ENCODE peak calls at places on chromosome 15, in five cellular contexts. One of them, this sample, is unnamed.

GRCh38 chr15:37034392-37034791 is 66.0 kb downstream of the MEIS2 start:
- DNase-seq in stimulated activated CD8-positive, alpha-beta memory T cell treated with anti-CD3 and anti-CD28 coated beads, Interleukin-7, amount 100 ng/mL, for 1 hour: no peak
- DNase-seq in HEK293T: no peak
- DNase-seq in heart left ventricle: no peak
- DNase-seq in activated naive CD8-positive, alpha-beta T cell treated with anti-CD3 and anti-CD28 coated beads, Interleukin-2, amount 10 ng/mL, durations not matched to agents 7 days and 5 days: no peak
- DNase-seq in this sample: no peak

GRCh38 chr15:24761704-24762302 is 86.2 kb downstream of the NPAP1 start:
- DNase-seq in stimulated activated CD8-positive, alpha-beta memory T cell treated with anti-CD3 and anti-CD28 coated beads, Interleukin-7, amount 100 ng/mL, for 1 hour: no peak
- DNase-seq in HEK293T: no peak
- DNase-seq in heart left ventricle: no peak
- DNase-seq in activated naive CD8-positive, alpha-beta T cell treated with anti-CD3 and anti-CD28 coated beads, Interleukin-2, amount 10 ng/mL, durations not matched to agents 7 days and 5 days: no peak
- DNase-seq in this sample: no peak

GRCh38 chr15:45495588-45495987 is 27.0 kb downstream of the SLC30A4 start:
- DNase-seq in stimulated activated CD8-positive, alpha-beta memory T cell treated with anti-CD3 and anti-CD28 coated beads, Interleukin-7, amount 100 ng/mL, for 1 hour: no peak
- DNase-seq in HEK293T: no peak
- DNase-seq in heart left ventricle: no peak
- DNase-seq in activated naive CD8-positive, alpha-beta T cell treated with anti-CD3 and anti-CD28 coated beads, Interleukin-2, amount 10 ng/mL, durations not matched to agents 7 days and 5 days: no peak
- DNase-seq in this sample: no peak

GRCh38 chr15:82108489-82109078 is 62.8 kb upstream of the MEX3B start:
- DNase-seq in stimulated activated CD8-positive, alpha-beta memory T cell treated with anti-CD3 and anti-CD28 coated beads, Interleukin-7, amount 100 ng/mL, for 1 hour: peak
- DNase-seq in HEK293T: peak
- DNase-seq in heart left ventricle: peak
- DNase-seq in activated naive CD8-positive, alpha-beta T cell treated with anti-CD3 and anti-CD28 coated beads, Interleukin-2, amount 10 ng/mL, durations not matched to agents 7 days and 5 days: peak
- DNase-seq in this sample: peak

GRCh38 chr15:80415331-80415730 is 11.1 kb downstream of the ARNT2 start:
- DNase-seq in stimulated activated CD8-positive, alpha-beta memory T cell treated with anti-CD3 and anti-CD28 coated beads, Interleukin-7, amount 100 ng/mL, for 1 hour: no peak
- DNase-seq in HEK293T: no peak
- DNase-seq in heart left ventricle: no peak
- DNase-seq in activated naive CD8-positive, alpha-beta T cell treated with anti-CD3 and anti-CD28 coated beads, Interleukin-2, amount 10 ng/mL, durations not matched to agents 7 days and 5 days: no peak
- DNase-seq in this sample: no peak

GRCh38 chr15:38533926-38534325 is 30.7 kb downstream of the RASGRP1 start:
- DNase-seq in stimulated activated CD8-positive, alpha-beta memory T cell treated with anti-CD3 and anti-CD28 coated beads, Interleukin-7, amount 100 ng/mL, for 1 hour: no peak
- DNase-seq in HEK293T: no peak
- DNase-seq in heart left ventricle: no peak
- DNase-seq in activated naive CD8-positive, alpha-beta T cell treated with anti-CD3 and anti-CD28 coated beads, Interleukin-2, amount 10 ng/mL, durations not matched to agents 7 days and 5 days: no peak
- DNase-seq in this sample: no peak

GRCh38 chr15:26891448-26891881 is 24.6 kb downstream of the GABRA5 start:
- DNase-seq in stimulated activated CD8-positive, alpha-beta memory T cell treated with anti-CD3 and anti-CD28 coated beads, Interleukin-7, amount 100 ng/mL, for 1 hour: no peak
- DNase-seq in HEK293T: peak
- DNase-seq in heart left ventricle: peak
- DNase-seq in activated naive CD8-positive, alpha-beta T cell treated with anti-CD3 and anti-CD28 coated beads, Interleukin-2, amount 10 ng/mL, durations not matched to agents 7 days and 5 days: peak
- DNase-seq in this sample: peak

GRCh38 chr15:33008284-33009011 is 186.1 kb downstream of the FMN1 start:
- DNase-seq in stimulated activated CD8-positive, alpha-beta memory T cell treated with anti-CD3 and anti-CD28 coated beads, Interleukin-7, amount 100 ng/mL, for 1 hour: no peak
- DNase-seq in HEK293T: no peak
- DNase-seq in heart left ventricle: no peak
- DNase-seq in activated naive CD8-positive, alpha-beta T cell treated with anti-CD3 and anti-CD28 coated beads, Interleukin-2, amount 10 ng/mL, durations not matched to agents 7 days and 5 days: no peak
- DNase-seq in this sample: no peak

GRCh38 chr15:40050788-40051615 is 12.0 kb upstream of the SRP14 start:
- DNase-seq in stimulated activated CD8-positive, alpha-beta memory T cell treated with anti-CD3 and anti-CD28 coated beads, Interleukin-7, amount 100 ng/mL, for 1 hour: no peak
- DNase-seq in HEK293T: no peak
- DNase-seq in heart left ventricle: peak
- DNase-seq in activated naive CD8-positive, alpha-beta T cell treated with anti-CD3 and anti-CD28 coated beads, Interleukin-2, amount 10 ng/mL, durations not matched to agents 7 days and 5 days: no peak
- DNase-seq in this sample: peak

GRCh38 chr15:100131321-100132224 is 210.2 kb downstream of the ADAMTS17 start:
- DNase-seq in stimulated activated CD8-positive, alpha-beta memory T cell treated with anti-CD3 and anti-CD28 coated beads, Interleukin-7, amount 100 ng/mL, for 1 hour: no peak
- DNase-seq in HEK293T: no peak
- DNase-seq in heart left ventricle: peak
- DNase-seq in activated naive CD8-positive, alpha-beta T cell treated with anti-CD3 and anti-CD28 coated beads, Interleukin-2, amount 10 ng/mL, durations not matched to agents 7 days and 5 days: peak
- DNase-seq in this sample: no peak

GRCh38 chr15:64934023-64934422 is 22.3 kb downstream of the ANKDD1A start:
- DNase-seq in stimulated activated CD8-positive, alpha-beta memory T cell treated with anti-CD3 and anti-CD28 coated beads, Interleukin-7, amount 100 ng/mL, for 1 hour: no peak
- DNase-seq in HEK293T: no peak
- DNase-seq in heart left ventricle: no peak
- DNase-seq in activated naive CD8-positive, alpha-beta T cell treated with anti-CD3 and anti-CD28 coated beads, Interleukin-2, amount 10 ng/mL, durations not matched to agents 7 days and 5 days: no peak
- DNase-seq in this sample: no peak

GRCh38 chr15:75069301-75069925 is 46.0 kb downstream of the PPCDC start:
- DNase-seq in stimulated activated CD8-positive, alpha-beta memory T cell treated with anti-CD3 and anti-CD28 coated beads, Interleukin-7, amount 100 ng/mL, for 1 hour: no peak
- DNase-seq in HEK293T: no peak
- DNase-seq in heart left ventricle: no peak
- DNase-seq in activated naive CD8-positive, alpha-beta T cell treated with anti-CD3 and anti-CD28 coated beads, Interleukin-2, amount 10 ng/mL, durations not matched to agents 7 days and 5 days: no peak
- DNase-seq in this sample: no peak

GRCh38 chr15:82168757-82169156 is 93.8 kb downstream of the EFL1 start:
- DNase-seq in stimulated activated CD8-positive, alpha-beta memory T cell treated with anti-CD3 and anti-CD28 coated beads, Interleukin-7, amount 100 ng/mL, for 1 hour: no peak
- DNase-seq in HEK293T: no peak
- DNase-seq in heart left ventricle: no peak
- DNase-seq in activated naive CD8-positive, alpha-beta T cell treated with anti-CD3 and anti-CD28 coated beads, Interleukin-2, amount 10 ng/mL, durations not matched to agents 7 days and 5 days: no peak
- DNase-seq in this sample: no peak

GRCh38 chr15:51621917-51622268 is 678 bp downstream of the DMXL2 start:
- DNase-seq in stimulated activated CD8-positive, alpha-beta memory T cell treated with anti-CD3 and anti-CD28 coated beads, Interleukin-7, amount 100 ng/mL, for 1 hour: no peak
- DNase-seq in HEK293T: peak
- DNase-seq in heart left ventricle: peak
- DNase-seq in activated naive CD8-positive, alpha-beta T cell treated with anti-CD3 and anti-CD28 coated beads, Interleukin-2, amount 10 ng/mL, durations not matched to agents 7 days and 5 days: peak
- DNase-seq in this sample: peak

GRCh38 chr15:99187886-99188285 is 61.5 kb downstream of the TTC23 start:
- DNase-seq in stimulated activated CD8-positive, alpha-beta memory T cell treated with anti-CD3 and anti-CD28 coated beads, Interleukin-7, amount 100 ng/mL, for 1 hour: no peak
- DNase-seq in HEK293T: no peak
- DNase-seq in heart left ventricle: no peak
- DNase-seq in activated naive CD8-positive, alpha-beta T cell treated with anti-CD3 and anti-CD28 coated beads, Interleukin-2, amount 10 ng/mL, durations not matched to agents 7 days and 5 days: no peak
- DNase-seq in this sample: no peak

GRCh38 chr15:89129123-89129815 is 41.0 kb downstream of the ABHD2 start:
- DNase-seq in stimulated activated CD8-positive, alpha-beta memory T cell treated with anti-CD3 and anti-CD28 coated beads, Interleukin-7, amount 100 ng/mL, for 1 hour: peak
- DNase-seq in HEK293T: peak
- DNase-seq in heart left ventricle: no peak
- DNase-seq in activated naive CD8-positive, alpha-beta T cell treated with anti-CD3 and anti-CD28 coated beads, Interleukin-2, amount 10 ng/mL, durations not matched to agents 7 days and 5 days: peak
- DNase-seq in this sample: peak

GRCh38 chr15:87492321-87492720 is 764.2 kb downstream of the NTRK3 start:
- DNase-seq in stimulated activated CD8-positive, alpha-beta memory T cell treated with anti-CD3 and anti-CD28 coated beads, Interleukin-7, amount 100 ng/mL, for 1 hour: no peak
- DNase-seq in HEK293T: no peak
- DNase-seq in heart left ventricle: no peak
- DNase-seq in activated naive CD8-positive, alpha-beta T cell treated with anti-CD3 and anti-CD28 coated beads, Interleukin-2, amount 10 ng/mL, durations not matched to agents 7 days and 5 days: no peak
- DNase-seq in this sample: no peak

GRCh38 chr15:60932051-60932915 is 296.8 kb downstream of the RORA start:
- DNase-seq in stimulated activated CD8-positive, alpha-beta memory T cell treated with anti-CD3 and anti-CD28 coated beads, Interleukin-7, amount 100 ng/mL, for 1 hour: peak
- DNase-seq in HEK293T: no peak
- DNase-seq in heart left ventricle: no peak
- DNase-seq in activated naive CD8-positive, alpha-beta T cell treated with anti-CD3 and anti-CD28 coated beads, Interleukin-2, amount 10 ng/mL, durations not matched to agents 7 days and 5 days: no peak
- DNase-seq in this sample: peak

GRCh38 chr15:77497108-77497737 is 76.5 kb downstream of the HMG20A start:
- DNase-seq in stimulated activated CD8-positive, alpha-beta memory T cell treated with anti-CD3 and anti-CD28 coated beads, Interleukin-7, amount 100 ng/mL, for 1 hour: no peak
- DNase-seq in HEK293T: peak
- DNase-seq in heart left ventricle: peak
- DNase-seq in activated naive CD8-positive, alpha-beta T cell treated with anti-CD3 and anti-CD28 coated beads, Interleukin-2, amount 10 ng/mL, durations not matched to agents 7 days and 5 days: no peak
- DNase-seq in this sample: peak

GRCh38 chr15:49734831-49735508 is 114.1 kb downstream of the DTWD1 start:
- DNase-seq in stimulated activated CD8-positive, alpha-beta memory T cell treated with anti-CD3 and anti-CD28 coated beads, Interleukin-7, amount 100 ng/mL, for 1 hour: no peak
- DNase-seq in HEK293T: no peak
- DNase-seq in heart left ventricle: no peak
- DNase-seq in activated naive CD8-positive, alpha-beta T cell treated with anti-CD3 and anti-CD28 coated beads, Interleukin-2, amount 10 ng/mL, durations not matched to agents 7 days and 5 days: no peak
- DNase-seq in this sample: no peak

GRCh38 chr15:41443275-41443674 is 26.4 kb downstream of the RTF1 start:
- DNase-seq in stimulated activated CD8-positive, alpha-beta memory T cell treated with anti-CD3 and anti-CD28 coated beads, Interleukin-7, amount 100 ng/mL, for 1 hour: no peak
- DNase-seq in HEK293T: no peak
- DNase-seq in heart left ventricle: no peak
- DNase-seq in activated naive CD8-positive, alpha-beta T cell treated with anti-CD3 and anti-CD28 coated beads, Interleukin-2, amount 10 ng/mL, durations not matched to agents 7 days and 5 days: no peak
- DNase-seq in this sample: no peak

GRCh38 chr15:83380682-83381081 is 66.5 kb upstream of the SH3GL3 start:
- DNase-seq in stimulated activated CD8-positive, alpha-beta memory T cell treated with anti-CD3 and anti-CD28 coated beads, Interleukin-7, amount 100 ng/mL, for 1 hour: no peak
- DNase-seq in HEK293T: peak
- DNase-seq in heart left ventricle: no peak
- DNase-seq in activated naive CD8-positive, alpha-beta T cell treated with anti-CD3 and anti-CD28 coated beads, Interleukin-2, amount 10 ng/mL, durations not matched to agents 7 days and 5 days: peak
- DNase-seq in this sample: peak

GRCh38 chr15:95300958-95301357 is 1029.5 kb upstream of the NR2F2 start:
- DNase-seq in stimulated activated CD8-positive, alpha-beta memory T cell treated with anti-CD3 and anti-CD28 coated beads, Interleukin-7, amount 100 ng/mL, for 1 hour: no peak
- DNase-seq in HEK293T: no peak
- DNase-seq in heart left ventricle: no peak
- DNase-seq in activated naive CD8-positive, alpha-beta T cell treated with anti-CD3 and anti-CD28 coated beads, Interleukin-2, amount 10 ng/mL, durations not matched to agents 7 days and 5 days: no peak
- DNase-seq in this sample: no peak

GRCh38 chr15:78345726-78346125 is 5.6 kb downstream of the CRABP1 start:
- DNase-seq in stimulated activated CD8-positive, alpha-beta memory T cell treated with anti-CD3 and anti-CD28 coated beads, Interleukin-7, amount 100 ng/mL, for 1 hour: no peak
- DNase-seq in HEK293T: no peak
- DNase-seq in heart left ventricle: no peak
- DNase-seq in activated naive CD8-positive, alpha-beta T cell treated with anti-CD3 and anti-CD28 coated beads, Interleukin-2, amount 10 ng/mL, durations not matched to agents 7 days and 5 days: no peak
- DNase-seq in this sample: no peak

GRCh38 chr15:35925634-35926380 is 379.8 kb upstream of the DPH6 start:
- DNase-seq in stimulated activated CD8-positive, alpha-beta memory T cell treated with anti-CD3 and anti-CD28 coated beads, Interleukin-7, amount 100 ng/mL, for 1 hour: no peak
- DNase-seq in HEK293T: no peak
- DNase-seq in heart left ventricle: no peak
- DNase-seq in activated naive CD8-positive, alpha-beta T cell treated with anti-CD3 and anti-CD28 coated beads, Interleukin-2, amount 10 ng/mL, durations not matched to agents 7 days and 5 days: no peak
- DNase-seq in this sample: no peak

GRCh38 chr15:56672721-56673120 is 60.6 kb downstream of the ZNF280D start:
- DNase-seq in stimulated activated CD8-positive, alpha-beta memory T cell treated with anti-CD3 and anti-CD28 coated beads, Interleukin-7, amount 100 ng/mL, for 1 hour: no peak
- DNase-seq in HEK293T: no peak
- DNase-seq in heart left ventricle: no peak
- DNase-seq in activated naive CD8-positive, alpha-beta T cell treated with anti-CD3 and anti-CD28 coated beads, Interleukin-2, amount 10 ng/mL, durations not matched to agents 7 days and 5 days: no peak
- DNase-seq in this sample: no peak

GRCh38 chr15:36940636-36941285 is 159.6 kb downstream of the MEIS2 start:
- DNase-seq in stimulated activated CD8-positive, alpha-beta memory T cell treated with anti-CD3 and anti-CD28 coated beads, Interleukin-7, amount 100 ng/mL, for 1 hour: no peak
- DNase-seq in HEK293T: no peak
- DNase-seq in heart left ventricle: no peak
- DNase-seq in activated naive CD8-positive, alpha-beta T cell treated with anti-CD3 and anti-CD28 coated beads, Interleukin-2, amount 10 ng/mL, durations not matched to agents 7 days and 5 days: no peak
- DNase-seq in this sample: no peak

GRCh38 chr15:75827691-75828090 is 15.6 kb upstream of the UBE2Q2 start:
- DNase-seq in stimulated activated CD8-positive, alpha-beta memory T cell treated with anti-CD3 and anti-CD28 coated beads, Interleukin-7, amount 100 ng/mL, for 1 hour: no peak
- DNase-seq in HEK293T: no peak
- DNase-seq in heart left ventricle: no peak
- DNase-seq in activated naive CD8-positive, alpha-beta T cell treated with anti-CD3 and anti-CD28 coated beads, Interleukin-2, amount 10 ng/mL, durations not matched to agents 7 days and 5 days: no peak
- DNase-seq in this sample: no peak

GRCh38 chr15:80068578-80068977 is 9.1 kb downstream of the ZFAND6 start:
- DNase-seq in stimulated activated CD8-positive, alpha-beta memory T cell treated with anti-CD3 and anti-CD28 coated beads, Interleukin-7, amount 100 ng/mL, for 1 hour: no peak
- DNase-seq in HEK293T: no peak
- DNase-seq in heart left ventricle: no peak
- DNase-seq in activated naive CD8-positive, alpha-beta T cell treated with anti-CD3 and anti-CD28 coated beads, Interleukin-2, amount 10 ng/mL, durations not matched to agents 7 days and 5 days: no peak
- DNase-seq in this sample: peak

GRCh38 chr15:29331071-29331470 is 61.4 kb upstream of the NSMCE3 start:
- DNase-seq in stimulated activated CD8-positive, alpha-beta memory T cell treated with anti-CD3 and anti-CD28 coated beads, Interleukin-7, amount 100 ng/mL, for 1 hour: no peak
- DNase-seq in HEK293T: no peak
- DNase-seq in heart left ventricle: no peak
- DNase-seq in activated naive CD8-positive, alpha-beta T cell treated with anti-CD3 and anti-CD28 coated beads, Interleukin-2, amount 10 ng/mL, durations not matched to agents 7 days and 5 days: no peak
- DNase-seq in this sample: no peak

GRCh38 chr15:51303462-51303861 is 34.9 kb downstream of the CYP19A1 start:
- DNase-seq in stimulated activated CD8-positive, alpha-beta memory T cell treated with anti-CD3 and anti-CD28 coated beads, Interleukin-7, amount 100 ng/mL, for 1 hour: no peak
- DNase-seq in HEK293T: no peak
- DNase-seq in heart left ventricle: no peak
- DNase-seq in activated naive CD8-positive, alpha-beta T cell treated with anti-CD3 and anti-CD28 coated beads, Interleukin-2, amount 10 ng/mL, durations not matched to agents 7 days and 5 days: no peak
- DNase-seq in this sample: no peak

GRCh38 chr15:83046558-83047127 is 20.4 kb downstream of the BTBD1 start:
- DNase-seq in stimulated activated CD8-positive, alpha-beta memory T cell treated with anti-CD3 and anti-CD28 coated beads, Interleukin-7, amount 100 ng/mL, for 1 hour: no peak
- DNase-seq in HEK293T: no peak
- DNase-seq in heart left ventricle: no peak
- DNase-seq in activated naive CD8-positive, alpha-beta T cell treated with anti-CD3 and anti-CD28 coated beads, Interleukin-2, amount 10 ng/mL, durations not matched to agents 7 days and 5 days: no peak
- DNase-seq in this sample: no peak

GRCh38 chr15:85407421-85408269 is 27.2 kb downstream of the AKAP13 start:
- DNase-seq in stimulated activated CD8-positive, alpha-beta memory T cell treated with anti-CD3 and anti-CD28 coated beads, Interleukin-7, amount 100 ng/mL, for 1 hour: no peak
- DNase-seq in HEK293T: peak
- DNase-seq in heart left ventricle: no peak
- DNase-seq in activated naive CD8-positive, alpha-beta T cell treated with anti-CD3 and anti-CD28 coated beads, Interleukin-2, amount 10 ng/mL, durations not matched to agents 7 days and 5 days: no peak
- DNase-seq in this sample: no peak

GRCh38 chr15:40565333-40566238 is 744 bp upstream of the CCDC32 start:
- DNase-seq in stimulated activated CD8-positive, alpha-beta memory T cell treated with anti-CD3 and anti-CD28 coated beads, Interleukin-7, amount 100 ng/mL, for 1 hour: no peak
- DNase-seq in HEK293T: no peak
- DNase-seq in heart left ventricle: no peak
- DNase-seq in activated naive CD8-positive, alpha-beta T cell treated with anti-CD3 and anti-CD28 coated beads, Interleukin-2, amount 10 ng/mL, durations not matched to agents 7 days and 5 days: no peak
- DNase-seq in this sample: no peak

GRCh38 chr15:45795487-45796069 is 160.7 kb downstream of the SQOR start:
- DNase-seq in stimulated activated CD8-positive, alpha-beta memory T cell treated with anti-CD3 and anti-CD28 coated beads, Interleukin-7, amount 100 ng/mL, for 1 hour: no peak
- DNase-seq in HEK293T: peak
- DNase-seq in heart left ventricle: peak
- DNase-seq in activated naive CD8-positive, alpha-beta T cell treated with anti-CD3 and anti-CD28 coated beads, Interleukin-2, amount 10 ng/mL, durations not matched to agents 7 days and 5 days: no peak
- DNase-seq in this sample: peak

GRCh38 chr15:67076147-67076843 is 10.9 kb downstream of the SMAD3 start:
- DNase-seq in stimulated activated CD8-positive, alpha-beta memory T cell treated with anti-CD3 and anti-CD28 coated beads, Interleukin-7, amount 100 ng/mL, for 1 hour: no peak
- DNase-seq in HEK293T: no peak
- DNase-seq in heart left ventricle: no peak
- DNase-seq in activated naive CD8-positive, alpha-beta T cell treated with anti-CD3 and anti-CD28 coated beads, Interleukin-2, amount 10 ng/mL, durations not matched to agents 7 days and 5 days: no peak
- DNase-seq in this sample: no peak

GRCh38 chr15:84814826-84815375 is 2.3 kb upstream of the ALPK3 start:
- DNase-seq in stimulated activated CD8-positive, alpha-beta memory T cell treated with anti-CD3 and anti-CD28 coated beads, Interleukin-7, amount 100 ng/mL, for 1 hour: no peak
- DNase-seq in HEK293T: no peak
- DNase-seq in heart left ventricle: no peak
- DNase-seq in activated naive CD8-positive, alpha-beta T cell treated with anti-CD3 and anti-CD28 coated beads, Interleukin-2, amount 10 ng/mL, durations not matched to agents 7 days and 5 days: no peak
- DNase-seq in this sample: no peak

GRCh38 chr15:74540135-74540760 is 772 bp upstream of the ARID3B start:
- DNase-seq in stimulated activated CD8-positive, alpha-beta memory T cell treated with anti-CD3 and anti-CD28 coated beads, Interleukin-7, amount 100 ng/mL, for 1 hour: no peak
- DNase-seq in HEK293T: no peak
- DNase-seq in heart left ventricle: no peak
- DNase-seq in activated naive CD8-positive, alpha-beta T cell treated with anti-CD3 and anti-CD28 coated beads, Interleukin-2, amount 10 ng/mL, durations not matched to agents 7 days and 5 days: no peak
- DNase-seq in this sample: peak

This sample was measured in A673.